ENCODE peak calls at places on chromosomes 16 and 17, in nine cellular contexts. P is activated T-helper 9 cell treated with anti-CD3 and anti-CD28 coated beads, Interleukin-2, amount 50 U/mL, for 16 hours; M is neural progenitor cell; H is NCI-H1092; R is amniotic stem cell; W is hypothalamus; Y is activated naive CD4-positive, alpha-beta T cell treated with Interleukin-2 at 50 U/mL for 16 hours; X is T-helper 1 cell; N is A549. T is an unnamed sample.
A peak's percentile ranks its signal among the peaks of the same experiment; 100 is the strongest.

GRCh38 chr16:51615141-51615540 is 464.1 kb upstream of the SALL1 start:
- DNase-seq in P (no peak), M (peak; percentile 90), H (no peak), R (no peak), W (no peak), Y (no peak), X (no peak), N (no peak), T (no peak)

GRCh38 chr16:88854306-88855111 is 2.2 kb downstream of the GALNS start:
- DNase-seq in P (peak; percentile 8), M (no peak), H (no peak), R (no peak), W (no peak), Y (peak; percentile 11), X (no peak), N (no peak), T (no peak)

GRCh38 chr17:72417627-72418026 is 296.8 kb downstream of the SOX9 start:
- DNase-seq in P (no peak), M (no peak), H (no peak), R (no peak), W (no peak), Y (no peak), X (no peak), N (no peak), T (no peak)

GRCh38 chr17:80365983-80366382 is 49.0 kb upstream of the ENDOV start:
- DNase-seq in P (no peak), M (no peak), H (no peak), R (no peak), W (no peak), Y (no peak), X (no peak), N (no peak), T (no peak)

GRCh38 chr16:76335187-76335974 is 58.2 kb downstream of the CNTNAP4 start:
- DNase-seq in P (no peak), M (peak; percentile 44), H (no peak), R (no peak), W (no peak), Y (no peak), X (no peak), N (no peak), T (no peak)

GRCh38 chr16:70470927-70471341 is 16.5 kb downstream of the FCSK start:
- DNase-seq in P (no peak), M (peak; percentile 81), H (no peak), R (no peak), W (no peak), Y (no peak), X (no peak), N (peak; percentile 66), T (no peak)

GRCh38 chr17:17495448-17496188 is 577 bp downstream of the RASD1 start:
- DNase-seq in P (no peak), M (peak; percentile 63), H (no peak), R (no peak), W (no peak), Y (peak; percentile 28), X (no peak), N (no peak), T (no peak)

GRCh38 chr17:45429338-45430005 is 3.2 kb downstream of the ARHGAP27 start:
- DNase-seq in P (no peak), M (peak; percentile 69), H (no peak), R (no peak), W (no peak), Y (no peak), X (no peak), N (no peak), T (no peak)

GRCh38 chr17:66492500-66493123 is 190.2 kb downstream of the PRKCA start:
- DNase-seq in P (no peak), M (no peak), H (no peak), R (no peak), W (no peak), Y (no peak), X (no peak), N (no peak), T (no peak)

GRCh38 chr17:63041251-63041650 is 75.2 kb downstream of the TANC2 start:
- DNase-seq in P (no peak), M (no peak), H (no peak), R (no peak), W (no peak), Y (no peak), X (no peak), N (no peak), T (no peak)

GRCh38 chr17:27540300-27541105 is 84.3 kb downstream of the KSR1 start:
- DNase-seq in P (no peak), M (no peak), H (no peak), R (peak; percentile 60), W (peak; percentile 43), Y (no peak), X (no peak), N (peak; percentile 81), T (peak; percentile 99)

GRCh38 chr16:51167170-51167710 is 16.2 kb upstream of the SALL1 start:
- DNase-seq in P (no peak), M (no peak), H (no peak), R (no peak), W (no peak), Y (no peak), X (no peak), N (no peak), T (no peak)

GRCh38 chr17:63914471-63914870 is 3.4 kb upstream of the CSHL1 start:
- DNase-seq in P (no peak), M (no peak), H (no peak), R (no peak), W (no peak), Y (no peak), X (no peak), N (no peak), T (no peak)

GRCh38 chr16:21619765-21620462 is 20.5 kb downstream of the METTL9 start:
- DNase-seq in P (no peak), M (no peak), H (no peak), R (no peak), W (no peak), Y (no peak), X (no peak), N (no peak), T (no peak)

GRCh38 chr17:32523017-32523680 is 36.4 kb downstream of the CDK5R1 start:
- DNase-seq in P (peak; percentile 10), M (no peak), H (no peak), R (no peak), W (no peak), Y (peak; percentile 44), X (no peak), N (no peak), T (no peak)

GRCh38 chr17:48724241-48725004 is 1.4 kb downstream of the PRAC2 start:
- DNase-seq in P (peak; percentile 52), M (peak; percentile 91), H (peak; percentile 60), R (peak; percentile 70), W (peak; percentile 60), Y (peak; percentile 71), X (peak; percentile 56), N (peak; percentile 68), T (peak; percentile 39)

GRCh38 chr16:2686912-2687507 is 4.7 kb downstream of the KCTD5 start:
- DNase-seq in P (no peak), M (no peak), H (no peak), R (no peak), W (no peak), Y (no peak), X (no peak), N (no peak), T (no peak)

GRCh38 chr17:80742091-80742490 is 197.5 kb downstream of the RPTOR start:
- DNase-seq in P (no peak), M (no peak), H (no peak), R (no peak), W (no peak), Y (no peak), X (no peak), N (no peak), T (no peak)

T was measured in AG04450.